ENCODE peak calls at places on chromosomes 11 and 22, in eight cellular contexts. V is esophagus muscularis mucosa; A is activated CD4-positive, CD25-positive, alpha-beta regulatory T cell; E is GM12865; I is CD8-positive, alpha-beta memory T cell; W is MV-4-11; R is astrocyte of the hippocampus; Y is A549. X is an unnamed sample.

GRCh38 chr22:24233235-24233634 is 11.6 kb downstream of the GGT5 start:
- DNase-seq in V (no peak), A (no peak), E (no peak), I (no peak), W (no peak), R (no peak), Y (no peak), X (no peak)

GRCh38 chr11:119726150-119726553 is 2.8 kb downstream of the NECTIN1 start:
- DNase-seq in V (no peak), A (no peak), E (no peak), I (no peak), W (no peak), R (no peak), Y (no peak), X (no peak)

GRCh38 chr11:64864473-64865285 is 13.7 kb downstream of the EHD1 start:
- DNase-seq in V (peak; percentile 95), A (peak; percentile 26), E (peak; percentile 90), I (no peak), W (peak; percentile 74), R (peak; percentile 96), Y (no peak), X (peak; percentile 94)

GRCh38 chr11:15258433-15259350 is 144.0 kb downstream of the INSC start:
- DNase-seq in V (no peak), A (no peak), E (no peak), I (no peak), W (peak; percentile 10), R (peak; percentile 45), Y (peak; percentile 62), X (peak; percentile 23)

GRCh38 chr22:38792833-38793232 is 1.1 kb downstream of the DNAL4 start:
- DNase-seq in V (no peak), A (no peak), E (no peak), I (no peak), W (no peak), R (peak; percentile 19), Y (no peak), X (peak; percentile 79)

GRCh38 chr11:120344302-120345004 is 8.2 kb downstream of the ARHGEF12 start:
- DNase-seq in V (no peak), A (no peak), E (peak; percentile 89), I (peak; percentile 52), W (peak; percentile 96), R (peak; percentile 55), Y (no peak), X (peak; percentile 89)

GRCh38 chr11:69157822-69158231 is 2.1 kb downstream of the SMIM38 start:
- DNase-seq in V (no peak), A (no peak), E (no peak), I (no peak), W (no peak), R (no peak), Y (no peak), X (no peak)

GRCh38 chr11:104120493-104121200 is 43.3 kb downstream of the PDGFD start:
- DNase-seq in V (no peak), A (no peak), E (no peak), I (no peak), W (no peak), R (peak; percentile 2), Y (peak; percentile 46), X (peak; percentile 34)

GRCh38 chr11:19359425-19360000 is 118.8 kb upstream of the E2F8 start:
- DNase-seq in V (no peak), A (no peak), E (no peak), I (no peak), W (no peak), R (peak; percentile 67), Y (no peak), X (no peak)

GRCh38 chr11:102552447-102553200 is 22.1 kb upstream of the MMP7 start:
- DNase-seq in V (no peak), A (no peak), E (no peak), I (no peak), W (no peak), R (peak; percentile 97), Y (peak; percentile 96), X (peak; percentile 99)

GRCh38 chr22:36561291-36561811 is 32.4 kb upstream of the EIF3D start:
- DNase-seq in V (no peak), A (no peak), E (no peak), I (no peak), W (no peak), R (no peak), Y (no peak), X (no peak)

GRCh38 chr22:23072035-23072910 is 2.0 kb downstream of the GNAZ start:
- DNase-seq in V (no peak), A (no peak), E (no peak), I (no peak), W (no peak), R (peak; percentile 58), Y (no peak), X (peak; percentile 5)

GRCh38 chr11:131038597-131038996 is 122.3 kb upstream of the SNX19 start:
- DNase-seq in V (peak; percentile 60), A (no peak), E (peak; percentile 26), I (no peak), W (peak; percentile 3), R (peak; percentile 4), Y (peak; percentile 15), X (peak; percentile 46)

GRCh38 chr11:1049431-1049891 is 12.9 kb upstream of the MUC6 start:
- DNase-seq in V (no peak), A (no peak), E (no peak), I (no peak), W (no peak), R (no peak), Y (no peak), X (no peak)

GRCh38 chr11:134330611-134331564 is 900 bp upstream of the GLB1L2 start:
- DNase-seq in V (no peak), A (no peak), E (no peak), I (no peak), W (no peak), R (no peak), Y (no peak), X (no peak)

GRCh38 chr11:14015711-14016110 is 53.2 kb downstream of the SPON1 start:
- DNase-seq in V (peak; percentile 64), A (no peak), E (no peak), I (no peak), W (no peak), R (peak; percentile 65), Y (peak; percentile 22), X (peak; percentile 90)

GRCh38 chr22:45262931-45263789 is 21.6 kb upstream of the UPK3A start:
- DNase-seq in V (no peak), A (no peak), E (peak; percentile 93), I (no peak), W (peak; percentile 97), R (no peak), Y (no peak), X (peak; percentile 35)

GRCh38 chr22:45450931-45451651 is 37.6 kb downstream of the RIBC2 start:
- DNase-seq in V (no peak), A (no peak), E (no peak), I (no peak), W (no peak), R (peak; percentile 30), Y (no peak), X (peak; percentile 23)

GRCh38 chr11:121253951-121254350 is 38.6 kb upstream of the SC5D start:
- DNase-seq in V (no peak), A (no peak), E (no peak), I (no peak), W (no peak), R (no peak), Y (no peak), X (no peak)

GRCh38 chr22:29469755-29470154 is 10.3 kb upstream of the NEFH start:
- DNase-seq in V (no peak), A (no peak), E (no peak), I (no peak), W (no peak), R (no peak), Y (no peak), X (no peak)

GRCh38 chr11:74442601-74443000 is 24.7 kb downstream of the KCNE3 start:
- DNase-seq in V (no peak), A (no peak), E (no peak), I (no peak), W (no peak), R (peak; percentile 53), Y (peak; percentile 42), X (peak; percentile 42)